ENCODE peak calls at places on chromosomes 3 and 15, in eight cellular contexts. H is ovary, S is pancreas, E is GM12865, O is AG04450, M is heart left ventricle, J is Panc1, X is heart right ventricle. W is an unnamed sample.

GRCh38 chr15:75666823-75667501 is 19.2 kb downstream of the SNX33 start:
- DNase-seq in H (no peak), S (no peak), E (no peak), O (peak; percentile 91), M (peak; percentile 80), J (peak; percentile 86), X (peak; percentile 86), W (no peak)

GRCh38 chr3:174329321-174329720 is 529.8 kb upstream of the NAALADL2 start:
- DNase-seq in H (no peak), S (no peak), E (no peak), O (no peak), M (no peak), J (no peak), X (no peak), W (no peak)

GRCh38 chr3:173584834-173585831 is 187.6 kb downstream of the NLGN1 start:
- DNase-seq in H (peak; percentile 42), S (peak; percentile 5), E (no peak), O (no peak), M (peak; percentile 61), J (no peak), X (peak; percentile 26), W (no peak)

GRCh38 chr3:39718674-39719595 is 90.5 kb upstream of the MYRIP start:
- DNase-seq in H (no peak), S (no peak), E (no peak), O (no peak), M (no peak), J (no peak), X (no peak), W (no peak)

GRCh38 chr3:86996261-86996955 is 5.5 kb upstream of the VGLL3 start:
- DNase-seq in H (no peak), S (no peak), E (no peak), O (no peak), M (no peak), J (no peak), X (no peak), W (no peak)

GRCh38 chr3:184354121-184354728 is 7.2 kb downstream of the CLCN2 start:
- DNase-seq in H (peak; percentile 72), S (no peak), E (peak; percentile 51), O (no peak), M (peak; percentile 57), J (no peak), X (no peak), W (peak; percentile 78)

GRCh38 chr3:186882881-186883685 is 40.6 kb downstream of the ADIPOQ start:
- DNase-seq in H (no peak), S (no peak), E (no peak), O (no peak), M (no peak), J (peak; percentile 67), X (no peak), W (no peak)

GRCh38 chr15:40847225-40847961 is 3.5 kb downstream of the SPINT1 start:
- DNase-seq in H (no peak), S (peak; percentile 72), E (peak; percentile 66), O (no peak), M (peak; percentile 58), J (no peak), X (peak; percentile 34), W (peak; percentile 88)

GRCh38 chr3:127690106-127690505 is 17.4 kb downstream of the ABTB1 start:
- DNase-seq in H (peak; percentile 33), S (no peak), E (no peak), O (no peak), M (no peak), J (no peak), X (no peak), W (no peak)

GRCh38 chr3:49872801-49873281 is 3.1 kb upstream of the CAMKV start:
- DNase-seq in H (no peak), S (no peak), E (peak; percentile 17), O (no peak), M (no peak), J (no peak), X (no peak), W (no peak)

GRCh38 chr15:39828374-39828931 is 45.8 kb upstream of the FSIP1 start:
- DNase-seq in H (peak; percentile 48), S (no peak), E (no peak), O (no peak), M (no peak), J (no peak), X (no peak), W (peak; percentile 77)

GRCh38 chr3:127286571-127287140 is 1.2 kb downstream of the PRR20G start:
- DNase-seq in H (no peak), S (no peak), E (no peak), O (no peak), M (no peak), J (no peak), X (no peak), W (no peak)

GRCh38 chr15:43550527-43551363 is 33.3 kb downstream of the MAP1A start:
- DNase-seq in H (no peak), S (no peak), E (no peak), O (no peak), M (no peak), J (no peak), X (no peak), W (no peak)

GRCh38 chr15:80445300-80446041 is 41.3 kb downstream of the ARNT2 start:
- DNase-seq in H (no peak), S (no peak), E (no peak), O (no peak), M (no peak), J (no peak), X (no peak), W (no peak)

GRCh38 chr3:47889001-47889757 is 86.2 kb downstream of the DHX30 start:
- DNase-seq in H (no peak), S (no peak), E (no peak), O (no peak), M (no peak), J (no peak), X (no peak), W (no peak)

GRCh38 chr15:89004726-89005030 is 83.6 kb upstream of the ABHD2 start:
- DNase-seq in H (no peak), S (no peak), E (no peak), O (no peak), M (no peak), J (no peak), X (no peak), W (no peak)

GRCh38 chr15:34366271-34367043 is 539 bp downstream of the LPCAT4 start:
- DNase-seq in H (peak; percentile 82), S (peak; percentile 65), E (peak; percentile 64), O (no peak), M (peak; percentile 85), J (no peak), X (peak; percentile 75), W (peak; percentile 80)

GRCh38 chr3:55069950-55070349 is 142.1 kb upstream of the LRTM1 start:
- DNase-seq in H (no peak), S (no peak), E (no peak), O (no peak), M (no peak), J (no peak), X (no peak), W (no peak)

GRCh38 chr15:67883228-67883773 is 43.5 kb upstream of the RNU6-1 start:
- DNase-seq in H (no peak), S (no peak), E (no peak), O (no peak), M (no peak), J (no peak), X (no peak), W (no peak)

GRCh38 chr3:115239717-115240116 is 92.6 kb upstream of the ZBTB20 start:
- DNase-seq in H (no peak), S (peak; percentile 9), E (no peak), O (peak; percentile 86), M (peak; percentile 57), J (peak; percentile 59), X (peak; percentile 70), W (peak; percentile 21)

DNA sequence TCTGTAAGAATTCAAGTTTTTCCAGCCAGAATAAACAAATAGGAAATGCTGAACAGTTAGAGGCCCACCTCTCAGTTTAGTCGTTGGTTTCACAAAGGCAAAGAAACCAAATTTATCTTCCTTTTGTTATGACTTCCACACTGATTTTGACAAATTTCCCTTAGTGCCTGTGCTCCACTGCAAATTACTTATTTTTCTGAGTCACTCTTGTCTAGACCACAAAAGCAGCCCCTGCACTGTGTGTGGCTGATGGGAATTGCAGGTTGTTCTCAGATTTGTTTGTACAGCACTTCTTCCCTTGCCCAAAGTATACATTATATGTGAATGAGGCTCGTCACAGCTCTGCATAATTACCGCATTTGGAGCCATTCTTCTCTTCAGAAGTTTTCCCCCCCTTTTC is 354.2 kb upstream of the IL12A start:
- DNase-seq in H (no peak), S (no peak), E (no peak), O (no peak), M (no peak), J (no peak), X (no peak), W (no peak)
- H3K4me3 ChIP-seq in H (no peak overlapping the region), S (no peak overlapping the region), E (no peak overlapping the region), O (no peak overlapping the region), M (no peak overlapping the region), J (no peak overlapping the region), X (no peak overlapping the region), W (no peak overlapping the region)

GRCh38 chr3:191331443-191331842 is 1.1 kb upstream of the UTS2B start:
- DNase-seq in H (no peak), S (no peak), E (no peak), O (no peak), M (no peak), J (peak; percentile 46), X (no peak), W (no peak)
- H3K4me3 ChIP-seq in H (peak overlapping the region; percentile 82), S (peak overlapping the region; percentile 82), E (peak overlapping the region; percentile 87), O (peak overlapping the region; percentile 77), M (peak overlapping the region; percentile 93), J (peak overlapping the region; percentile 81), X (peak overlapping the region; percentile 91), W (no peak overlapping the region)

GRCh38 chr3:143201066-143201465 is 81.5 kb downstream of the CHST2 start:
- DNase-seq in H (no peak), S (no peak), E (no peak), O (no peak), M (no peak), J (no peak), X (no peak), W (no peak)

GRCh38 chr3:143203848-143204247 is 84.3 kb downstream of the CHST2 start:
- DNase-seq in H (no peak), S (no peak), E (no peak), O (no peak), M (no peak), J (no peak), X (no peak), W (no peak)

GRCh38 chr3:143203142-143203541 is 83.6 kb downstream of the CHST2 start:
- DNase-seq in H (no peak), S (no peak), E (no peak), O (no peak), M (no peak), J (no peak), X (no peak), W (no peak)

GRCh38 chr3:143201870-143202269 is 82.3 kb downstream of the CHST2 start:
- DNase-seq in H (no peak), S (no peak), E (no peak), O (no peak), M (no peak), J (no peak), X (no peak), W (no peak)

GRCh38 chr3:143199998-143200909 is 80.7 kb downstream of the CHST2 start:
- DNase-seq in H (no peak), S (no peak), E (no peak), O (no peak), M (no peak), J (no peak), X (no peak), W (no peak)
- H3K4me3 ChIP-seq in H (no peak overlapping the region), S (no peak overlapping the region), E (no peak overlapping the region), O (no peak overlapping the region), M (no peak overlapping the region), J (no peak overlapping the region), X (no peak overlapping the region), W (no peak overlapping the region)

GRCh38 chr3:13015286-13016082 is 57.7 kb downstream of the IQSEC1 start:
- DNase-seq in H (no peak), S (no peak), E (peak; percentile 77), O (no peak), M (peak; percentile 65), J (no peak), X (peak; percentile 42), W (no peak)
- H3K4me3 ChIP-seq in H (no peak overlapping the region), S (peak overlapping the region; percentile 15), E (peak overlapping the region; percentile 56), O (no peak overlapping the region), M (peak overlapping the region; percentile 20), J (no peak overlapping the region), X (peak overlapping the region; percentile 65), W (no peak overlapping the region)